ENCODE peak calls at places on chromosomes 3 and 15, in four cellular contexts. One of them, this sample, is unnamed.

GRCh38 chr3:105719791-105720190 is 149.0 kb downstream of the CBLB start:
- DNase-seq in HepG2: no peak
- DNase-seq in GM23248: no peak
- DNase-seq in mesenchymal stem cell: no peak
- DNase-seq in this sample: no peak

GRCh38 chr15:74127255-74127953 is 3.0 kb upstream of the ISLR2 start:
- DNase-seq in GM23248: peak
- DNase-seq in mesenchymal stem cell: peak
- DNase-seq in HepG2: peak
- DNase-seq in this sample: peak

GRCh38 chr3:42980909-42981308 is 1.8 kb downstream of the GASK1A start:
- DNase-seq in GM23248: peak
- DNase-seq in mesenchymal stem cell: no peak
- DNase-seq in HepG2: no peak
- DNase-seq in this sample: no peak

GRCh38 chr15:51375966-51376640 is 34.6 kb downstream of the GLDN start:
- DNase-seq in GM23248: peak
- DNase-seq in HepG2: no peak
- DNase-seq in mesenchymal stem cell: peak
- DNase-seq in this sample: no peak

GRCh38 chr3:113084777-113085176 is 94.0 kb downstream of the GTPBP8 start:
- DNase-seq in GM23248: peak
- DNase-seq in mesenchymal stem cell: peak
- DNase-seq in HepG2: no peak
- DNase-seq in this sample: no peak

GRCh38 chr3:158095302-158095997 is 10.8 kb downstream of the SHOX2 start:
- DNase-seq in HepG2: no peak
- DNase-seq in mesenchymal stem cell: peak
- DNase-seq in GM23248: no peak
- DNase-seq in this sample: no peak

GRCh38 chr3:32262201-32262600 is 23.7 kb downstream of the CMTM8 start:
- DNase-seq in GM23248: no peak
- DNase-seq in mesenchymal stem cell: no peak
- DNase-seq in HepG2: no peak
- DNase-seq in this sample: no peak

GRCh38 chr3:123547881-123548534 is 36.8 kb downstream of the HACD2 start:
- DNase-seq in HepG2: no peak
- DNase-seq in GM23248: no peak
- DNase-seq in mesenchymal stem cell: no peak
- DNase-seq in this sample: no peak

GRCh38 chr3:193816656-193817311 is 223.8 kb downstream of the OPA1 start:
- DNase-seq in mesenchymal stem cell: peak
- DNase-seq in HepG2: no peak
- DNase-seq in GM23248: peak
- DNase-seq in this sample: peak

GRCh38 chr3:53230789-53231188 is 25.0 kb downstream of the TKT start:
- DNase-seq in HepG2: no peak
- DNase-seq in mesenchymal stem cell: no peak
- DNase-seq in GM23248: no peak
- DNase-seq in this sample: no peak

GRCh38 chr3:191775451-191776233 is 314.7 kb downstream of the PYDC2 start:
- DNase-seq in GM23248: peak
- DNase-seq in HepG2: no peak
- DNase-seq in mesenchymal stem cell: peak
- DNase-seq in this sample: no peak

GRCh38 chr3:34070831-34071230 is 272.4 kb downstream of the PDCD6IP start:
- DNase-seq in mesenchymal stem cell: no peak
- DNase-seq in GM23248: no peak
- DNase-seq in HepG2: no peak
- DNase-seq in this sample: no peak

GRCh38 chr15:69232144-69232543 is 66.6 kb upstream of the PAQR5 start:
- DNase-seq in GM23248: peak
- DNase-seq in HepG2: no peak
- DNase-seq in mesenchymal stem cell: peak
- DNase-seq in this sample: no peak

GRCh38 chr3:126436826-126437717 is 38.6 kb downstream of the ZXDC start:
- DNase-seq in GM23248: no peak
- DNase-seq in HepG2: no peak
- DNase-seq in mesenchymal stem cell: no peak
- DNase-seq in this sample: no peak

DNA sequence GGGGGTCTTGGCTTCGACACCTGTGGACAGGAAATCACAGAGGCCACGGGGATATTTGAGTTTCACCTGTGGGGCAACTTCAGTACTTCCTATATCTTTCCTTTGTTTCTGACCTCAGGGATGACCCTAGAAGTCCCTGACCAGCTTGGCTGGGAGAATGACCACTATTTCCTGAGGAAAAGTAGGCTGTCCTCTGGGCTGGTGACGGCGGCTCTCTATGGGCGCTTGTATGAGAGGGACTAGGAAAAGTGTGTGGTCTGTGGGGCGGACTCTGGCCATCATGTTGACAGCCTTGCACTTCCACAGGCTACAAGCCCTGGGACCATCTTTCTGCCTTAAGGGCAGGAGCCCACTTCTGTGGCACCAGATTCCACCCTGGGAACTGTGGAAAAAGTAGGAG is 43.7 kb downstream of the BTD start:
- DNase-seq in GM23248: no peak
- DNase-seq in mesenchymal stem cell: peak
- DNase-seq in HepG2: no peak
- DNase-seq in this sample: no peak
- H2AFZ ChIP-seq in GM23248: peak
- H2AFZ ChIP-seq in mesenchymal stem cell: no peak
- H2AFZ ChIP-seq in HepG2: no peak
- H2AFZ ChIP-seq in this sample: no peak

DNA sequence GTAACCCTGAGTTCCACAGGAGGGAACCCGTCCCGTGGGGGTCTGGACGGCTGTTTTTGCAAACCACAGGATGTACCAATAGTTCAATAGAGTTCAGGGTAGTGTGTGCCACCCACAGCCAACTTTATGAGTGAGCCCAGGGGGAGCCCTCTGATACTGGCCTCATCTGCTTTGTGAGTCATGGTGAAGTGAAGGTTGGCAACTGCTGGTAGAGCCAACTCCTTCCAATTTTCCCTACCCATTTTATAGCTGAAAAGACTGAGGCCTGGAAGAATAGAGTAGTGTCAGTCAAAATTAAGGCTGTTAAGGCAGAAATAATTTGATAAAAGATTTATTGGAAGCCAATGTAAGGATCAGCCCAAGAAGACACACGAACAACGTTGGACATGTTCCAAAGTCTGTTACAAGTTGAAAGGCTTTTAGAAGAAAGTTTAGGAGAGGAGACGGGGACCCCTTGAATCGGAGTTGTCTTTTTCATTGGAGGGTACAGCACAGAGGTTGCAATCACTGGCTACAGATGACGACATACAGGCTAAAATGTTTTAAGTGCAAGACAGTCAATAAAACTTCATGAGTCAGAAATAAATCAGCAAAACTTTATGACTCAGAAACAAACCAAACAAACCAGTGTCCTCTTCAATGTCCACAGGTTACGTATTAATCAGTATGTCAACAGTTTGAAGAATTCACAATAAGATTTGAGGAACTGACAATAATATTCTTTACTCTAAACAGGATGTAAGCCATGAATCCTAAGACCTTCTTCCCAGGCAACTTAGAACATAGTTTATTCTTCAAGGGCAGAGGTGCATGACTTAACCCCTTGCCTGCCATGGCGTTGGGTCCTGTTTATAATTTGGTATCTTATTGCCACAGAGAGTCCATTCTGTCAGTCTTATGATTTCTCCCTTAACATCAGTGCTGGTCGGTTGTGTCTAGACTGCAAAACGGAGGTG is 62.9 kb upstream of the NR2E3 start:
- DNase-seq in mesenchymal stem cell: peak
- DNase-seq in GM23248: peak
- DNase-seq in HepG2: peak
- DNase-seq in this sample: peak
- H3K27ac ChIP-seq in mesenchymal stem cell: peak
- H3K27ac ChIP-seq in GM23248: peak
- H3K27ac ChIP-seq in HepG2: peak
- H3K27ac ChIP-seq in this sample: peak

DNA sequence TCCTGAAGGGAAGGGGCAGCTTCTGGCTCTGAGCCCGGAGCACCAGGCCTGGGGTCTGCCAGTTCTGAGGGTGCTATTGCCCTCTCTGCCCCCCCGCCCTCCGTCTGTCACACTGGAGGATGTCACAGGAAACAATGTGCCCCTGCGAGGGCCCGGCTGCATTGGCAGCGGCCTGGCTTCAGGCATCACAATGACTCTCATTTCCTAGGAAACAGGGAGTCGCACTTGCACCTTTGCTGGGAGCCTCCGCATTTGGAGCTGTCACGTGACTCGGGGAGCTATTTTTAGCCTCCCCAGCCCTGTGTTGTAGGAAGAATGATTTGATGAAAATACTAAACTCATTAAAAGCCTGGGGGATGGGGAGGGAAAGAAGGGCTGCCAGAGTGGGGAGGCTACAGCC is 518.9 kb downstream of the SHQ1 start:
- DNase-seq in HepG2: no peak
- DNase-seq in mesenchymal stem cell: no peak
- DNase-seq in GM23248: peak
- DNase-seq in this sample: peak
- H2AFZ ChIP-seq in HepG2: no peak
- H2AFZ ChIP-seq in mesenchymal stem cell: no peak
- H2AFZ ChIP-seq in GM23248: no peak
- H2AFZ ChIP-seq in this sample: no peak

GRCh38 chr3:39350714-39351113 is 21.2 kb downstream of the CCR8 start:
- DNase-seq in GM23248: no peak
- DNase-seq in HepG2: no peak
- DNase-seq in mesenchymal stem cell: no peak
- DNase-seq in this sample: no peak

GRCh38 chr3:39346785-39347585 is 17.5 kb downstream of the CCR8 start:
- DNase-seq in mesenchymal stem cell: no peak
- DNase-seq in HepG2: no peak
- DNase-seq in GM23248: no peak
- DNase-seq in this sample: no peak

GRCh38 chr3:39344746-39345344 is 15.3 kb downstream of the CCR8 start:
- DNase-seq in GM23248: no peak
- DNase-seq in mesenchymal stem cell: no peak
- DNase-seq in HepG2: no peak
- DNase-seq in this sample: no peak

GRCh38 chr3:39349080-39349479 is 19.6 kb downstream of the CCR8 start:
- DNase-seq in mesenchymal stem cell: no peak
- DNase-seq in GM23248: no peak
- DNase-seq in HepG2: peak
- DNase-seq in this sample: no peak

DNA sequence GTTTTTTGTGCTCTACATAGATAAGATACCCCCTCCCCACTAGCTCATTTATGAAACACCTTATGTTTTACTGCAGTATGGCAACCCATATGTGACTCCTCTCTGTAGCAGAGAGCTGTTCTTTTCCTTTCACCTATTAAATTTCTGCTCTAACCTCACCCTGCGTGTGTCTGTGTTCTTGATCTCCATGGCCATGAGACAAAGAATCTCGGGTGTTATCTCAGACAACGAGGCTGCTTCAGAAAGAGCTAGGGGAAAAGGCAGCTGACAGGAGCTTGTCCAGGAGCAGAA is 18.0 kb downstream of the CCR8 start:
- DNase-seq in mesenchymal stem cell: no peak
- DNase-seq in GM23248: no peak
- DNase-seq in HepG2: no peak
- DNase-seq in this sample: no peak
- H3K27ac ChIP-seq in mesenchymal stem cell: no peak
- H3K27ac ChIP-seq in GM23248: no peak
- H3K27ac ChIP-seq in HepG2: no peak
- H3K27ac ChIP-seq in this sample: no peak

GRCh38 chr3:1600700-1601418 is 497.8 kb upstream of the CNTN4 start:
- DNase-seq in HepG2: no peak
- DNase-seq in GM23248: no peak
- DNase-seq in mesenchymal stem cell: no peak
- DNase-seq in this sample: no peak
- H2AFZ ChIP-seq in HepG2: no peak
- H2AFZ ChIP-seq in GM23248: no peak
- H2AFZ ChIP-seq in mesenchymal stem cell: no peak
- H2AFZ ChIP-seq in this sample: no peak

GRCh38 chr3:23685484-23686258 is 120.1 kb upstream of the UBE2E1 start:
- DNase-seq in GM23248: peak
- DNase-seq in HepG2: peak
- DNase-seq in mesenchymal stem cell: peak
- DNase-seq in this sample: peak

GRCh38 chr3:23682646-23683045 is 123.1 kb upstream of the UBE2E1 start:
- DNase-seq in GM23248: no peak
- DNase-seq in mesenchymal stem cell: no peak
- DNase-seq in HepG2: no peak
- DNase-seq in this sample: no peak

GRCh38 chr3:23691343-23691895 is 114.3 kb upstream of the UBE2E1 start:
- DNase-seq in mesenchymal stem cell: no peak
- DNase-seq in GM23248: peak
- DNase-seq in HepG2: no peak
- DNase-seq in this sample: no peak

DNA sequence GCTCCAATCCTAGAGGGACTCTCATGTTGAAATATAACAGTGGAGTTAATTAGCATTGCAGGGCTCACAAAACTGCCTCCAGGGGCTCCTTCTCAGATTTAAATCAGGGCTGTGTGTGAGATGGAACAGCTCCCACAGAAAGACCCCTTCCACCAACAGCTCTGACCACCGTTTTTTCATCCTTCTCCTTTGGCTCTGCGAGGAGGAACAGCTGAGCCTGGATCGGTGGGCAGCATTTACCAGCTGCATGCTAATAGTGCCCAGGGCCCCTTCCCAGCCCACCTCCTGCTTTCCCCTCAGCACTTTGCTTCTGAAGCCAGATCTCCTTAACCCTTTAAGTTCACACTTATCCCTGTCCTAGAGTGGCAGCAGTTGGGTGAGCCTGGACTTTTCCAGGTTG is 119.2 kb upstream of the UBE2E1 start:
- DNase-seq in GM23248: no peak
- DNase-seq in mesenchymal stem cell: no peak
- DNase-seq in HepG2: no peak
- DNase-seq in this sample: no peak
- H3K27ac ChIP-seq in GM23248: peak
- H3K27ac ChIP-seq in mesenchymal stem cell: peak
- H3K27ac ChIP-seq in HepG2: no peak
- H3K27ac ChIP-seq in this sample: no peak

This sample was measured in hepatocyte.